ENCODE peak calls at places on chromosomes 2 and 18, in four cellular contexts. M is K562, A is WTC11, Q is HepG2. K is an unnamed sample.

GRCh38 chr2:36605273-36605672 is 7.3 kb upstream of the FEZ2 start:
- DNase-seq in M (no peak), A (no peak), Q (no peak), K (no peak)

GRCh38 chr2:31275976-31276375 is 42.0 kb downstream of the EHD3 start:
- DNase-seq in M (no peak), A (no peak), Q (no peak), K (no peak)

GRCh38 chr2:170577356-170577755 is 137.8 kb upstream of the SP5 start:
- DNase-seq in M (no peak), A (no peak), Q (no peak), K (no peak)

GRCh38 chr2:170425291-170425751 is 247.4 kb downstream of the MYO3B start:
- DNase-seq in M (no peak), A (no peak), Q (peak; percentile 25), K (no peak)

GRCh38 chr2:184558713-184559464 is 39.4 kb upstream of the ZNF804A start:
- DNase-seq in M (no peak), A (no peak), Q (no peak), K (no peak)

GRCh38 chr2:121825003-121825950 is 69.8 kb downstream of the TSN start:
- DNase-seq in M (no peak), A (peak; percentile 19), Q (no peak), K (no peak)

GRCh38 chr2:118374974-118375745 is 286.9 kb downstream of the INSIG2 start:
- DNase-seq in M (no peak), A (no peak), Q (no peak), K (no peak)

GRCh38 chr2:207315131-207315530 is 149.4 kb upstream of the KLF7 start:
- DNase-seq in M (no peak), A (no peak), Q (no peak), K (no peak)

GRCh38 chr2:145119225-145119624 is 599.3 kb upstream of the ZEB2 start:
- DNase-seq in M (no peak), A (no peak), Q (no peak), K (no peak)

GRCh38 chr2:179137191-179137590 is 87.3 kb upstream of the CCDC141 start:
- DNase-seq in M (no peak), A (no peak), Q (no peak), K (no peak)

GRCh38 chr18:39701071-39701783 is 2135.6 kb upstream of the CELF4 start:
- DNase-seq in M (no peak), A (no peak), Q (no peak), K (no peak)

GRCh38 chr18:49020621-49021021 is 69.9 kb upstream of the SMAD7 start:
- DNase-seq in M (no peak), A (no peak), Q (no peak), K (no peak)

GRCh38 chr2:176134978-176135575 is 5.6 kb downstream of the HOXD8 start:
- DNase-seq in M (no peak), A (no peak), Q (peak; percentile 23), K (no peak)

GRCh38 chr18:50268022-50268747 is 1.9 kb upstream of the CFAP53 start:
- DNase-seq in M (no peak), A (peak; percentile 95), Q (no peak), K (peak; percentile 62)

GRCh38 chr18:42258301-42258965 is 303.4 kb downstream of the PIK3C3 start:
- DNase-seq in M (no peak), A (no peak), Q (no peak), K (no peak)

GRCh38 chr18:58103339-58103930 is 59.4 kb downstream of the NEDD4L start:
- DNase-seq in M (no peak), A (no peak), Q (no peak), K (no peak)

GRCh38 chr2:129757915-129758421 is 221.5 kb upstream of the RAB6C start:
- DNase-seq in M (no peak), A (peak; percentile 38), Q (no peak), K (no peak)

GRCh38 chr2:74201596-74201995 is 3.2 kb downstream of the MTHFD2 start:
- DNase-seq in M (no peak), A (no peak), Q (no peak), K (no peak)

GRCh38 chr2:202376460-202377307 is 557 bp downstream of the BMPR2 start:
- DNase-seq in M (peak; percentile 51), A (peak; percentile 46), Q (no peak), K (no peak)

GRCh38 chr2:168530980-168531379 is 74.9 kb downstream of the CERS6 start:
- DNase-seq in M (no peak), A (no peak), Q (no peak), K (no peak)

GRCh38 chr18:7164610-7165009 is 47.0 kb upstream of the LAMA1 start:
- DNase-seq in M (peak; percentile 23), A (no peak), Q (no peak), K (no peak)

GRCh38 chr2:127270663-127271062 is 23.3 kb downstream of the ERCC3 start:
- DNase-seq in M (no peak), A (peak; percentile 16), Q (no peak), K (no peak)

GRCh38 chr18:76274470-76275289 is 220.4 kb downstream of the ZNF516 start:
- DNase-seq in M (peak; percentile 2), A (peak; percentile 58), Q (peak; percentile 17), K (no peak)

GRCh38 chr2:223148516-223148915 is 96.5 kb downstream of the KCNE4 start:
- DNase-seq in M (no peak), A (no peak), Q (no peak), K (no peak)
- TF ChIP-seq NR2C2 in M (no peak), A (no peak), Q (no peak), K (no peak)

GRCh38 chr2:237700583-237701032 is 73.2 kb downstream of the LRRFIP1 start:
- DNase-seq in M (no peak), A (no peak), Q (no peak), K (peak; percentile 54)
- TF ChIP-seq NR2C2 in M (no peak), A (no peak), Q (no peak), K (no peak)

GRCh38 chr2:47950340-47951280 is 44.3 kb upstream of the FBXO11 start:
- DNase-seq in M (no peak), A (no peak), Q (no peak), K (no peak)
- TF ChIP-seq NR2C2 in M (no peak), A (no peak), Q (no peak), K (no peak)

GRCh38 chr2:155368934-155369333 is 670.4 kb downstream of the KCNJ3 start:
- DNase-seq in M (peak; percentile 17), A (no peak), Q (peak; percentile 12), K (no peak)
- TF ChIP-seq NR2C2 in M (no peak), A (no peak), Q (no peak), K (no peak)

GRCh38 chr2:112644933-112645395 is 775 bp upstream of the SLC20A1 start:
- DNase-seq in M (no peak), A (no peak), Q (no peak), K (no peak)
- TF ChIP-seq NR2C2 in M (no peak), A (no peak), Q (no peak), K (no peak)

GRCh38 chr18:11579916-11580315 is 29.5 kb upstream of the SLC35G4 start:
- DNase-seq in M (no peak), A (no peak), Q (no peak), K (no peak)
- TF ChIP-seq NR2C2 in M (no peak), A (no peak), Q (no peak), K (no peak)

GRCh38 chr2:14902953-14903352 is 270.4 kb downstream of the LRATD1 start:
- DNase-seq in M (no peak), A (no peak), Q (no peak), K (no peak)

GRCh38 chr2:14901740-14902139 is 269.2 kb downstream of the LRATD1 start:
- DNase-seq in M (peak; percentile 6), A (no peak), Q (no peak), K (no peak)

GRCh38 chr2:14905571-14905970 is 273.1 kb downstream of the LRATD1 start:
- DNase-seq in M (no peak), A (no peak), Q (no peak), K (no peak)

GRCh38 chr2:14907014-14907612 is 274.6 kb downstream of the LRATD1 start:
- DNase-seq in M (peak; percentile 11), A (no peak), Q (peak; percentile 13), K (no peak)

DNA sequence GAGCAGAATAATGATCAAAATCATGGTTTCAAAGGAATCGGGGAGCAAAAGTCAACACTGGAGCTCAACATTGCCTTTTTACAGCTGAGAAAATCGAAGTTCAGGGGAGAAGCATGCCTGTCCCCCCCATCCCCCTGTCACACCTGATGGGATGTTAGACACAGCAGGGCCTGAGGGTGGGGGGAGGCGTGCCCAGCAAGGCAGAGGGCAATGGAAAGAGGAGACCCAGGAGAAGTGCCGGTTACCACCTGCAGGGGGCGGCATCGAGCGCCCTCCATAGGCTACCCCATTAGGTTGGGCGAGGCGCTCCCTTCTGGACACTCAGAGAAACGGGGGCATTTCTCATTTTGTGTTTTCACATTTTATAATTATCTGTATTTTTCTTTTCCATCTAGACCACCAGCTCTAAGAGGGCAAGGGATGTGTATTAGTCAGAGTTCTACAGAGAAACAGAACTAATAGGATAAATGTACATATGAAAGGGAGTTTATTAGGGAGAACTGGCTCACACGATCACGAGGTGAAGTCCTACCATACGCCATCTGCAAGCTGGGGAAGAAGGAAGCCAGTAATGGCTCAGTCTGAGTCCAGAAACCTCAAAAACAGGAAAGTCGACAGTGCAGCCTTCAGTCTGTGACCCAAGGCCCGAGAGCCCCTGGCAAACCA is 271.3 kb downstream of the LRATD1 start:
- DNase-seq in M (peak; percentile 81), A (peak; percentile 93), Q (peak; percentile 72), K (peak; percentile 5)
- TF ChIP-seq NR2C2 in M (no peak), A (no peak), Q (no peak), K (no peak)

K was measured in GM12878.